ENCODE peak calls at places on chromosome 2, in seven cellular contexts. One of them, this sample, is unnamed. For H3K36me3, the result is how much of the 10 kb centered on the place peaks cover.

GRCh38 chr2:28233070-28233718 is 159.5 kb upstream of the FOSL2 start:
- DNase-seq in DND-41: no peak
- DNase-seq in tibial nerve: no peak
- DNase-seq in body of pancreas: peak
- DNase-seq in prostate gland: no peak
- DNase-seq in cardiac muscle cell: peak
- DNase-seq in endodermal cell: no peak
- DNase-seq in this sample: no peak

GRCh38 chr2:45585267-45585861 is 25.7 kb downstream of the SRBD1 start:
- DNase-seq in DND-41: peak
- DNase-seq in tibial nerve: peak
- DNase-seq in body of pancreas: peak
- DNase-seq in prostate gland: no peak
- DNase-seq in cardiac muscle cell: peak
- DNase-seq in endodermal cell: no peak
- DNase-seq in this sample: peak

GRCh38 chr2:98637401-98638144 is 29.2 kb downstream of the UNC50 start:
- DNase-seq in DND-41: peak
- DNase-seq in tibial nerve: no peak
- DNase-seq in body of pancreas: no peak
- DNase-seq in prostate gland: no peak
- DNase-seq in cardiac muscle cell: no peak
- DNase-seq in endodermal cell: no peak
- DNase-seq in this sample: no peak

GRCh38 chr2:144322379-144322778 is 197.5 kb downstream of the ZEB2 start:
- DNase-seq in DND-41: no peak
- DNase-seq in tibial nerve: no peak
- DNase-seq in body of pancreas: no peak
- DNase-seq in prostate gland: no peak
- DNase-seq in cardiac muscle cell: no peak
- DNase-seq in endodermal cell: no peak
- DNase-seq in this sample: no peak

GRCh38 chr2:218898109-218898878 is 17.6 kb downstream of the WNT10A start:
- DNase-seq in DND-41: peak
- DNase-seq in tibial nerve: peak
- DNase-seq in body of pancreas: peak
- DNase-seq in prostate gland: peak
- DNase-seq in cardiac muscle cell: peak
- DNase-seq in endodermal cell: peak
- DNase-seq in this sample: no peak

GRCh38 chr2:240566203-240567136 is 1.8 kb upstream of the RNPEPL1 start:
- DNase-seq in DND-41: peak
- DNase-seq in tibial nerve: peak
- DNase-seq in body of pancreas: peak
- DNase-seq in prostate gland: peak
- DNase-seq in cardiac muscle cell: peak
- DNase-seq in endodermal cell: peak
- DNase-seq in this sample: no peak

GRCh38 chr2:205321240-205321639 is 361.1 kb upstream of the NRP2 start:
- DNase-seq in DND-41: no peak
- DNase-seq in tibial nerve: no peak
- DNase-seq in body of pancreas: no peak
- DNase-seq in prostate gland: no peak
- DNase-seq in cardiac muscle cell: no peak
- DNase-seq in endodermal cell: no peak
- DNase-seq in this sample: no peak

GRCh38 chr2:236162804-236163482 is 5.2 kb downstream of the GBX2 start:
- DNase-seq in DND-41: no peak
- DNase-seq in tibial nerve: no peak
- DNase-seq in body of pancreas: no peak
- DNase-seq in prostate gland: no peak
- DNase-seq in cardiac muscle cell: no peak
- DNase-seq in endodermal cell: peak
- DNase-seq in this sample: no peak

GRCh38 chr2:100401268-100401667 is 16.2 kb downstream of the CHST10 start:
- DNase-seq in DND-41: no peak
- DNase-seq in tibial nerve: no peak
- DNase-seq in body of pancreas: no peak
- DNase-seq in prostate gland: no peak
- DNase-seq in cardiac muscle cell: no peak
- DNase-seq in endodermal cell: no peak
- DNase-seq in this sample: no peak

GRCh38 chr2:73981081-73981968 is 3.4 kb upstream of the TET3 start:
- DNase-seq in DND-41: peak
- DNase-seq in tibial nerve: no peak
- DNase-seq in body of pancreas: peak
- DNase-seq in prostate gland: no peak
- DNase-seq in cardiac muscle cell: peak
- DNase-seq in endodermal cell: peak
- DNase-seq in this sample: no peak

GRCh38 chr2:28049416-28049815 is 158.9 kb downstream of the BABAM2 start:
- DNase-seq in DND-41: no peak
- DNase-seq in tibial nerve: no peak
- DNase-seq in body of pancreas: no peak
- DNase-seq in prostate gland: no peak
- DNase-seq in cardiac muscle cell: no peak
- DNase-seq in endodermal cell: no peak
- DNase-seq in this sample: no peak

GRCh38 chr2:95297088-95297487 is at the start of gene KCNIP3:
- DNase-seq in DND-41: peak
- DNase-seq in tibial nerve: no peak
- DNase-seq in body of pancreas: peak
- DNase-seq in prostate gland: peak
- DNase-seq in cardiac muscle cell: peak
- DNase-seq in endodermal cell: peak
- DNase-seq in this sample: no peak

GRCh38 chr2:100260712-100261620 is 61.3 kb downstream of the LONRF2 start:
- DNase-seq in DND-41: peak
- DNase-seq in tibial nerve: peak
- DNase-seq in body of pancreas: peak
- DNase-seq in prostate gland: peak
- DNase-seq in cardiac muscle cell: peak
- DNase-seq in endodermal cell: peak
- DNase-seq in this sample: peak

GRCh38 chr2:44937688-44938240 is 3.7 kb upstream of the SIX3 start:
- DNase-seq in DND-41: no peak
- DNase-seq in tibial nerve: no peak
- DNase-seq in body of pancreas: no peak
- DNase-seq in prostate gland: no peak
- DNase-seq in cardiac muscle cell: no peak
- DNase-seq in endodermal cell: peak
- DNase-seq in this sample: no peak

GRCh38 chr2:116669782-116670181 is 1144.7 kb upstream of the DDX18 start:
- DNase-seq in DND-41: no peak
- DNase-seq in tibial nerve: no peak
- DNase-seq in body of pancreas: no peak
- DNase-seq in prostate gland: no peak
- DNase-seq in cardiac muscle cell: no peak
- DNase-seq in endodermal cell: no peak
- DNase-seq in this sample: no peak

GRCh38 chr2:174614261-174614660 is 16.7 kb upstream of the WIPF1 start:
- DNase-seq in DND-41: no peak
- DNase-seq in tibial nerve: no peak
- DNase-seq in body of pancreas: no peak
- DNase-seq in prostate gland: no peak
- DNase-seq in cardiac muscle cell: no peak
- DNase-seq in endodermal cell: no peak
- DNase-seq in this sample: no peak

GRCh38 chr2:231877533-231878456 is 48.4 kb downstream of the NPPC start:
- DNase-seq in DND-41: no peak
- DNase-seq in tibial nerve: no peak
- DNase-seq in body of pancreas: peak
- DNase-seq in prostate gland: peak
- DNase-seq in cardiac muscle cell: peak
- DNase-seq in endodermal cell: peak
- DNase-seq in this sample: peak

DNA sequence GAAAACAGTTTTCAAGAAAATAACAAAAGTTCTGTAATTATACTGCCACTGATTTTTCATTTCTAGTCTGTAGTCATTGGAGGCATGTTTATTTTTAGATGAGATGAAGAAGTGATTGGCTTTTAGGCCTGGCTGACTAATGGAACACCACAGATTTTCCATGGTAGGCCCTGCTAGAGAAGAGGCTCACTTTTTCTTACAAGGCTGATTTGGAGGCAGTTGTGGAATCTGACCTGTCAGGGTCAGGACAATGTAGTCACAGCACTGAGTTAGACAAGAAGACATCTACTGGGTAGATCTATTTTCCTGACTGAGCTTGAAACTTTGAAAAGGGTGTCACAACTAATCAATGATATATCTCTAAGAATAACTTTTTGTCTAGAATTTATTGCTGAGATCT is 43.9 kb downstream of the KDM3A start:
- DNase-seq in DND-41: no peak
- DNase-seq in tibial nerve: no peak
- DNase-seq in body of pancreas: no peak
- DNase-seq in prostate gland: no peak
- DNase-seq in cardiac muscle cell: no peak
- DNase-seq in endodermal cell: no peak
- DNase-seq in this sample: no peak
- H3K36me3 ChIP-seq in DND-41: half or more
- H3K36me3 ChIP-seq in tibial nerve: half or more
- H3K36me3 ChIP-seq in body of pancreas: under half
- H3K36me3 ChIP-seq in prostate gland: under half
- H3K36me3 ChIP-seq in cardiac muscle cell: half or more
- H3K36me3 ChIP-seq in endodermal cell: half or more
- H3K36me3 ChIP-seq in this sample: under half

GRCh38 chr2:31387850-31388249 is 26.7 kb downstream of the XDH start:
- DNase-seq in DND-41: no peak
- DNase-seq in tibial nerve: no peak
- DNase-seq in body of pancreas: no peak
- DNase-seq in prostate gland: no peak
- DNase-seq in cardiac muscle cell: no peak
- DNase-seq in endodermal cell: peak
- DNase-seq in this sample: no peak
- TF ChIP-seq CTCF in DND-41: no peak
- TF ChIP-seq CTCF in tibial nerve: no peak
- TF ChIP-seq CTCF in body of pancreas: no peak
- TF ChIP-seq CTCF in prostate gland: no peak
- TF ChIP-seq CTCF in cardiac muscle cell: peak
- TF ChIP-seq CTCF in endodermal cell: peak
- TF ChIP-seq CTCF in this sample: no peak

GRCh38 chr2:163690896-163691295 is 44.9 kb downstream of the FIGN start:
- DNase-seq in DND-41: no peak
- DNase-seq in tibial nerve: no peak
- DNase-seq in body of pancreas: no peak
- DNase-seq in prostate gland: no peak
- DNase-seq in cardiac muscle cell: no peak
- DNase-seq in endodermal cell: no peak
- DNase-seq in this sample: no peak
- H3K4me3 ChIP-seq in DND-41: no peak
- H3K4me3 ChIP-seq in tibial nerve: no peak
- H3K4me3 ChIP-seq in body of pancreas: no peak
- H3K4me3 ChIP-seq in prostate gland: no peak
- H3K4me3 ChIP-seq in cardiac muscle cell: no peak
- H3K4me3 ChIP-seq in endodermal cell: no peak
- H3K4me3 ChIP-seq in this sample: no peak

GRCh38 chr2:60890393-60890707 is 9.0 kb downstream of the REL start:
- DNase-seq in DND-41: no peak
- DNase-seq in tibial nerve: no peak
- DNase-seq in body of pancreas: no peak
- DNase-seq in prostate gland: no peak
- DNase-seq in cardiac muscle cell: no peak
- DNase-seq in endodermal cell: no peak
- DNase-seq in this sample: no peak
- H3K36me3 ChIP-seq in DND-41: under half
- H3K36me3 ChIP-seq in tibial nerve: under half
- H3K36me3 ChIP-seq in body of pancreas: under half
- H3K36me3 ChIP-seq in prostate gland: under half
- H3K36me3 ChIP-seq in cardiac muscle cell: under half
- H3K36me3 ChIP-seq in endodermal cell: under half
- H3K36me3 ChIP-seq in this sample: under half

GRCh38 chr2:239400907-239401449 is at the start of gene HDAC4:
- DNase-seq in DND-41: peak
- DNase-seq in tibial nerve: peak
- DNase-seq in body of pancreas: peak
- DNase-seq in prostate gland: peak
- DNase-seq in cardiac muscle cell: peak
- DNase-seq in endodermal cell: peak
- DNase-seq in this sample: peak

GRCh38 chr2:239399404-239399999 is 1.3 kb downstream of the HDAC4 start:
- DNase-seq in DND-41: peak
- DNase-seq in tibial nerve: peak
- DNase-seq in body of pancreas: peak
- DNase-seq in prostate gland: peak
- DNase-seq in cardiac muscle cell: peak
- DNase-seq in endodermal cell: peak
- DNase-seq in this sample: no peak

GRCh38 chr2:239402666-239403065 is 1.8 kb upstream of the HDAC4 start:
- DNase-seq in DND-41: no peak
- DNase-seq in tibial nerve: no peak
- DNase-seq in body of pancreas: no peak
- DNase-seq in prostate gland: no peak
- DNase-seq in cardiac muscle cell: no peak
- DNase-seq in endodermal cell: peak
- DNase-seq in this sample: no peak

GRCh38 chr2:239400000-239400831 is 604 bp downstream of the HDAC4 start:
- DNase-seq in DND-41: peak
- DNase-seq in tibial nerve: no peak
- DNase-seq in body of pancreas: peak
- DNase-seq in prostate gland: peak
- DNase-seq in cardiac muscle cell: peak
- DNase-seq in endodermal cell: peak
- DNase-seq in this sample: no peak

GRCh38 chr2:239401450-239402227 is 819 bp upstream of the HDAC4 start:
- DNase-seq in DND-41: peak
- DNase-seq in tibial nerve: peak
- DNase-seq in body of pancreas: peak
- DNase-seq in prostate gland: peak
- DNase-seq in cardiac muscle cell: peak
- DNase-seq in endodermal cell: peak
- DNase-seq in this sample: peak
- TF ChIP-seq CTCF in DND-41: peak
- TF ChIP-seq CTCF in tibial nerve: no peak
- TF ChIP-seq CTCF in body of pancreas: no peak
- TF ChIP-seq CTCF in prostate gland: peak
- TF ChIP-seq CTCF in cardiac muscle cell: no peak
- TF ChIP-seq CTCF in endodermal cell: peak
- TF ChIP-seq CTCF in this sample: peak

This sample was measured in kidney epithelial cell.